ENCODE peak calls at places on chromosomes 5 and 9, in six cellular contexts. B is neural progenitor cell, W is GM23248, D is hepatocyte, E is mammary epithelial cell, J is PC-3. F is an unnamed sample.

GRCh38 chr5:15073453-15073852 is 201.9 kb upstream of the ANKH start:
- DNase-seq in B (no peak), W (no peak), D (no peak), E (no peak), J (no peak), F (no peak)

GRCh38 chr5:111512026-111512405 is 319 bp downstream of the STARD4 start:
- DNase-seq in B (peak; percentile 85), W (peak; percentile 50), D (peak; percentile 56), E (no peak), J (peak; percentile 44), F (peak; percentile 41)

GRCh38 chr9:108182270-108182669 is 673.5 kb downstream of the ACTL7B start:
- DNase-seq in B (no peak), W (no peak), D (no peak), E (no peak), J (no peak), F (no peak)

GRCh38 chr9:123772967-123773366 is 157.0 kb downstream of the DENND1A start:
- DNase-seq in B (no peak), W (no peak), D (no peak), E (no peak), J (no peak), F (no peak)

GRCh38 chr5:93576015-93576414 is 5.0 kb downstream of the NR2F1-AS1 start:
- DNase-seq in B (peak; percentile 66), W (no peak), D (no peak), E (no peak), J (no peak), F (no peak)

GRCh38 chr9:93960971-93961841 is 6.1 kb upstream of the BARX1 start:
- DNase-seq in B (no peak), W (no peak), D (no peak), E (no peak), J (no peak), F (no peak)

GRCh38 chr5:67792891-67793290 is 422.7 kb upstream of the PIK3R1 start:
- DNase-seq in B (no peak), W (peak; percentile 17), D (no peak), E (no peak), J (no peak), F (peak; percentile 49)

GRCh38 chr5:149561848-149562247 is 10.6 kb upstream of the CSNK1A1 start:
- DNase-seq in B (no peak), W (peak; percentile 96), D (peak; percentile 49), E (peak; percentile 92), J (peak; percentile 99), F (peak; percentile 98)

GRCh38 chr9:114981095-114981494 is 50.7 kb upstream of the TNFSF8 start:
- DNase-seq in B (no peak), W (peak; percentile 32), D (peak; percentile 52), E (no peak), J (peak; percentile 84), F (no peak)

GRCh38 chr5:174610968-174611367 is 113.4 kb upstream of the MSX2 start:
- DNase-seq in B (no peak), W (peak; percentile 45), D (peak; percentile 54), E (peak; percentile 30), J (peak; percentile 43), F (peak; percentile 59)

GRCh38 chr5:124536333-124536732 is 210.1 kb downstream of the ZNF608 start:
- DNase-seq in B (no peak), W (no peak), D (no peak), E (no peak), J (no peak), F (no peak)

GRCh38 chr5:154210163-154210562 is 19.6 kb downstream of the GALNT10 start:
- DNase-seq in B (no peak), W (no peak), D (no peak), E (no peak), J (no peak), F (no peak)

GRCh38 chr5:87321605-87322004 is 53.9 kb downstream of the RASA1 start:
- DNase-seq in B (no peak), W (no peak), D (no peak), E (no peak), J (no peak), F (no peak)

GRCh38 chr9:83775932-83776331 is 41.6 kb downstream of the GKAP1 start:
- DNase-seq in B (no peak), W (no peak), D (no peak), E (no peak), J (no peak), F (no peak)

GRCh38 chr9:87810691-87811178 is 71.9 kb upstream of the SPATA31E1 start:
- DNase-seq in B (no peak), W (no peak), D (no peak), E (no peak), J (no peak), F (no peak)

GRCh38 chr9:8338249-8338721 is 538.7 kb upstream of the DMAC1 start:
- DNase-seq in B (no peak), W (no peak), D (peak; percentile 63), E (no peak), J (no peak), F (peak; percentile 29)

GRCh38 chr5:140965905-140966292 is 377 bp upstream of the PCDHAC2 start:
- DNase-seq in B (no peak), W (no peak), D (peak; percentile 19), E (no peak), J (peak; percentile 8), F (no peak)

GRCh38 chr5:34045996-34046395 is 3.0 kb upstream of the C1QTNF3 start:
- DNase-seq in B (no peak), W (peak; percentile 79), D (no peak), E (peak; percentile 66), J (peak; percentile 87), F (peak; percentile 62)

GRCh38 chr5:147303251-147303650 is 68.4 kb downstream of the STK32A start:
- DNase-seq in B (no peak), W (peak; percentile 37), D (no peak), E (no peak), J (peak; percentile 59), F (peak; percentile 81)

GRCh38 chr5:1877434-1878049 is 5.2 kb downstream of the IRX4 start:
- DNase-seq in B (peak; percentile 65), W (no peak), D (peak; percentile 35), E (no peak), J (no peak), F (no peak)

GRCh38 chr5:1876708-1877433 is 5.9 kb downstream of the IRX4 start:
- DNase-seq in B (peak; percentile 68), W (no peak), D (no peak), E (no peak), J (no peak), F (no peak)

GRCh38 chr5:1879292-1880263 is 3.1 kb downstream of the IRX4 start:
- DNase-seq in B (peak; percentile 24), W (no peak), D (no peak), E (no peak), J (no peak), F (no peak)

GRCh38 chr5:1875843-1876671 is 6.7 kb downstream of the IRX4 start:
- DNase-seq in B (peak; percentile 74), W (no peak), D (no peak), E (no peak), J (no peak), F (no peak)

DNA sequence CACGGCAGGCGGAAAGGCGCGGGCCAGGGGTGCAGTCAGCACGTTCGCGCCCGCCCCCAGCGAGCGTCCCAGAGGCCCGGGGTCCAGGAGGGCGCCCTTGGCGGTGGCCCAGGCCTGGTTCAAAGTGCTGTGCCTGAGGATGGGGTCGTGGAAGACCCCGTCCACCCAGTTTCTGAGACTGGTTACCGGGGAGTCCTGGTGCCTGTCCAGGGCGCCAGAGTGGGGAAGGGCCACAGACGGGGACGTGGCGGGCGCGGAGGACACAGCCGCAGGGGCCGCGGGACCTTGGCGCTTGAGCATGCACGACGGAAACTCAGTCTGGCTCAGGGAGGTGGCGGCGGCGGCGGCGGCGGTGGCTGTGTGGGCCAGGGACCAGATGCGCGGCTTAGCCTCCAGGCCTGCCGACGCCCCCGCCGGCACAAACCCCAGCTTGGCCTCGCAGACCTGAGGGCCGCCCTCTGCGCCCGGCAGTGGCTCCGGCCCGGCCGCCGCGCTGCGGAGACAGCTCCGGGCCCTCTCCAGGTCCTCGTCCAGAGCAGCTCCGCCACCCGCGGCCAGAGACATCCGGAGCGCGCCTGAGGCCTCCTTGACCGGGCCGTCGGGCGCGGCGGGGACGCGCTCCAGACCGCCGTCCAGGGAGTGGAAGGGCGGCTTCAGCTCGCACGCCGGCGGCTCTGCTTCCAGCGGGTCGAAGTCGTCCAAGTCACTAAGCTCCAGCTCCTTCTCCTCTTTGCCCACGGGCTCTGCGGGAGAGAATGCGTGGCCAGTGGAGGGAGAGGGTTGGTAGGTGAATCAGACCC is 4.5 kb downstream of the IRX4 start:
- DNase-seq in B (peak; percentile 58), W (no peak), D (no peak), E (no peak), J (no peak), F (no peak)
- TF ChIP-seq EZH2 in B (peak; percentile 99), W (no peak), D (peak; percentile 30), E (no peak), J (no peak), F (peak; percentile 63)

GRCh38 chr9:130354378-130354777 is 88.8 kb downstream of the HMCN2 start:
- DNase-seq in B (no peak), W (no peak), D (no peak), E (no peak), J (no peak), F (no peak)

GRCh38 chr9:130351343-130351742 is 85.8 kb downstream of the HMCN2 start:
- DNase-seq in B (no peak), W (no peak), D (no peak), E (no peak), J (no peak), F (no peak)

GRCh38 chr9:130352586-130353285 is 87.2 kb downstream of the HMCN2 start:
- DNase-seq in B (no peak), W (no peak), D (no peak), E (no peak), J (peak; percentile 22), F (no peak)

GRCh38 chr9:130349398-130349797 is 83.8 kb downstream of the HMCN2 start:
- DNase-seq in B (no peak), W (no peak), D (no peak), E (no peak), J (no peak), F (no peak)

GRCh38 chr9:130352081-130352480 is 86.5 kb downstream of the HMCN2 start:
- DNase-seq in B (no peak), W (no peak), D (no peak), E (no peak), J (peak; percentile 85), F (no peak)
- H2AFZ ChIP-seq in B (no peak overlapping the region), W (no peak overlapping the region), D (no peak overlapping the region), E (no peak overlapping the region), J (peak overlapping the region; percentile 0), F (no peak overlapping the region)

GRCh38 chr5:173240091-173241050 is 5.4 kb upstream of the NKX2-5 start:
- DNase-seq in B (peak; percentile 59), W (no peak), D (no peak), E (peak; percentile 9), J (no peak), F (no peak)
- TF ChIP-seq EZH2 in B (no peak), W (no peak), D (no peak), E (peak; percentile 62), J (no peak), F (no peak)

GRCh38 chr5:103562453-103563157 is at the start of gene NUDT12:
- DNase-seq in B (peak; percentile 86), W (peak; percentile 85), D (peak; percentile 83), E (peak; percentile 70), J (peak; percentile 86), F (peak; percentile 68)

GRCh38 chr5:103565711-103566110 is 3.1 kb upstream of the NUDT12 start:
- DNase-seq in B (no peak), W (no peak), D (no peak), E (no peak), J (no peak), F (no peak)

GRCh38 chr5:103562084-103562452 is 521 bp downstream of the NUDT12 start:
- DNase-seq in B (no peak), W (peak; percentile 39), D (peak; percentile 8), E (no peak), J (no peak), F (no peak)

GRCh38 chr5:103560826-103561225 is 1.8 kb downstream of the NUDT12 start:
- DNase-seq in B (no peak), W (no peak), D (no peak), E (no peak), J (no peak), F (no peak)

GRCh38 chr5:103561670-103562069 is 919 bp downstream of the NUDT12 start:
- DNase-seq in B (no peak), W (peak; percentile 11), D (no peak), E (peak; percentile 20), J (peak; percentile 19), F (no peak)
- H2AFZ ChIP-seq in B (peak overlapping the region; percentile 74), W (peak overlapping the region; percentile 93), D (peak overlapping the region; percentile 89), E (peak overlapping the region; percentile 100), J (peak overlapping the region; percentile 85), F (peak overlapping the region; percentile 96)